ENCODE peak calls at places on chromosomes 13 and 19, in ten cellular contexts. X is A673, T is heart right ventricle, J is fibroblast of mammary gland, Q is Calu3, S is esophagus squamous epithelium, K is ascending aorta, F is HFFc6, G is AG04450, L is MM.1S. R is an unnamed sample.

GRCh38 chr13:23765531-23765930 is 123.7 kb downstream of the MIPEP start:
- DNase-seq in K (no peak), X (no peak), G (no peak), S (no peak), F (no peak), T (no peak), Q (no peak), L (no peak), J (no peak), R (no peak)

GRCh38 chr19:55460670-55461258 is 678 bp downstream of the ISOC2 start:
- DNase-seq in J (peak), X (peak), G (peak), F (peak), K (peak), L (no peak), S (no peak), Q (peak), T (peak), R (peak)

GRCh38 chr13:20721454-20722357 is 18.2 kb downstream of the IL17D start:
- DNase-seq in Q (peak), T (peak), L (no peak), S (no peak), K (no peak), G (peak), F (peak), X (peak), J (peak), R (no peak)

GRCh38 chr13:33662392-33662791 is 155.6 kb upstream of the RFC3 start:
- DNase-seq in J (no peak), Q (no peak), X (no peak), K (no peak), G (no peak), F (no peak), S (no peak), T (no peak), L (no peak), R (no peak)

GRCh38 chr19:47661571-47661970 is 51.7 kb upstream of the EHD2 start:
- DNase-seq in Q (no peak), T (no peak), G (no peak), K (no peak), X (no peak), L (no peak), J (peak), F (no peak), S (no peak), R (no peak)

GRCh38 chr13:87661471-87661870 is 9.7 kb upstream of the SLITRK5 start:
- DNase-seq in J (peak), F (no peak), Q (no peak), G (no peak), S (no peak), L (no peak), X (peak), T (no peak), K (no peak), R (no peak)

GRCh38 chr13:34857561-34857960 is 84.5 kb upstream of the NBEA start:
- DNase-seq in K (no peak), S (no peak), X (no peak), F (no peak), T (no peak), L (no peak), G (no peak), J (no peak), Q (no peak), R (no peak)

GRCh38 chr19:51627491-51628138 is 2.6 kb downstream of the SIGLEC5 start:
- DNase-seq in Q (no peak), G (no peak), K (no peak), L (no peak), J (no peak), T (no peak), S (no peak), X (no peak), F (no peak), R (no peak)

GRCh38 chr13:47033216-47033615 is 136.4 kb upstream of the HTR2A start:
- DNase-seq in G (no peak), Q (no peak), S (no peak), X (no peak), K (no peak), J (peak), F (peak), T (no peak), L (no peak), R (no peak)

GRCh38 chr19:33194884-33195710 is 967 bp downstream of the LRP3 start:
- DNase-seq in J (peak), L (no peak), S (no peak), F (peak), Q (no peak), G (no peak), K (no peak), X (peak), T (no peak), R (no peak)

GRCh38 chr13:93903909-93904308 is 575.6 kb downstream of the DCT start:
- DNase-seq in Q (no peak), L (no peak), J (no peak), K (no peak), T (no peak), S (no peak), X (no peak), G (peak), F (no peak), R (no peak)

GRCh38 chr13:22468055-22468454 is 712.7 kb upstream of the SGCG start:
- DNase-seq in F (no peak), L (no peak), J (no peak), X (no peak), G (no peak), T (no peak), Q (no peak), S (no peak), K (no peak), R (no peak)

GRCh38 chr19:40341601-40342482 is 6.4 kb downstream of the C19orf47 start:
- DNase-seq in Q (no peak), K (peak), T (peak), J (no peak), G (no peak), F (no peak), X (no peak), L (no peak), S (no peak), R (no peak)

GRCh38 chr19:29337029-29337428 is 124.1 kb upstream of the UQCRFS1 start:
- DNase-seq in Q (no peak), X (no peak), G (no peak), K (no peak), L (no peak), T (no peak), F (no peak), J (no peak), S (no peak), R (no peak)

GRCh38 chr13:75986818-75987217 is 350.7 kb downstream of the LMO7 start:
- DNase-seq in L (no peak), Q (no peak), K (no peak), G (no peak), T (no peak), F (no peak), S (no peak), J (no peak), X (no peak), R (no peak)

GRCh38 chr13:102721800-102722231 is 27.0 kb upstream of the METTL21C start:
- DNase-seq in K (no peak), X (no peak), Q (no peak), S (no peak), J (peak), L (no peak), G (no peak), F (peak), T (no peak), R (no peak)

GRCh38 chr13:33263484-33263883 is 22.1 kb downstream of the STARD13 start:
- DNase-seq in T (no peak), J (no peak), F (no peak), K (no peak), L (no peak), Q (no peak), X (peak), S (no peak), G (no peak), R (no peak)

GRCh38 chr13:34265016-34265692 is 447.2 kb downstream of the RFC3 start:
- DNase-seq in K (no peak), Q (no peak), J (no peak), X (no peak), L (no peak), F (no peak), G (no peak), T (no peak), S (no peak), R (no peak)

GRCh38 chr19:1016647-1017114 is 4.2 kb downstream of the TMEM259 start:
- DNase-seq in S (no peak), J (peak), X (no peak), K (no peak), Q (no peak), F (peak), G (no peak), L (peak), T (no peak), R (no peak)

GRCh38 chr13:79937311-79938243 is 403.3 kb downstream of the SPRY2 start:
- DNase-seq in K (no peak), X (peak), L (no peak), F (no peak), T (no peak), G (no peak), Q (no peak), S (no peak), J (no peak), R (no peak)

GRCh38 chr19:49879243-49879960 is 1.9 kb downstream of the TBC1D17 start:
- DNase-seq in K (no peak), G (no peak), X (no peak), J (no peak), T (no peak), L (no peak), F (no peak), S (no peak), Q (no peak), R (no peak)

GRCh38 chr13:101230271-101230890 is 185.9 kb downstream of the NALCN start:
- DNase-seq in L (no peak), X (no peak), G (no peak), K (no peak), T (no peak), J (no peak), F (peak), Q (no peak), S (no peak), R (no peak)

GRCh38 chr13:106089251-106089940 is 446.1 kb downstream of the EFNB2 start:
- DNase-seq in Q (no peak), G (no peak), T (no peak), X (no peak), L (no peak), F (no peak), S (no peak), J (peak), K (no peak), R (no peak)

GRCh38 chr19:44517146-44517545 is 12.3 kb downstream of the CEACAM20 start:
- DNase-seq in L (no peak), T (no peak), G (no peak), F (no peak), K (no peak), Q (no peak), X (no peak), J (no peak), S (no peak), R (no peak)

GRCh38 chr19:14440049-14440448 is 6.9 kb downstream of the PKN1 start:
- DNase-seq in Q (no peak), J (no peak), K (peak), X (no peak), F (no peak), S (peak), L (peak), T (peak), G (no peak), R (no peak)

GRCh38 chr19:15195987-15196682 is 4.7 kb downstream of the NOTCH3 start:
- DNase-seq in S (no peak), L (no peak), T (no peak), G (no peak), X (no peak), J (no peak), F (no peak), Q (peak), K (peak), R (peak)

GRCh38 chr13:101624210-101624922 is 171.9 kb downstream of the ITGBL1 start:
- DNase-seq in J (no peak), L (no peak), X (peak), F (no peak), T (no peak), G (no peak), K (no peak), Q (no peak), S (no peak), R (no peak)

GRCh38 chr13:21541271-21541670 is 62.7 kb downstream of the MICU2 start:
- DNase-seq in Q (no peak), X (no peak), T (no peak), F (no peak), J (no peak), K (no peak), S (no peak), G (no peak), L (no peak), R (no peak)

DNA sequence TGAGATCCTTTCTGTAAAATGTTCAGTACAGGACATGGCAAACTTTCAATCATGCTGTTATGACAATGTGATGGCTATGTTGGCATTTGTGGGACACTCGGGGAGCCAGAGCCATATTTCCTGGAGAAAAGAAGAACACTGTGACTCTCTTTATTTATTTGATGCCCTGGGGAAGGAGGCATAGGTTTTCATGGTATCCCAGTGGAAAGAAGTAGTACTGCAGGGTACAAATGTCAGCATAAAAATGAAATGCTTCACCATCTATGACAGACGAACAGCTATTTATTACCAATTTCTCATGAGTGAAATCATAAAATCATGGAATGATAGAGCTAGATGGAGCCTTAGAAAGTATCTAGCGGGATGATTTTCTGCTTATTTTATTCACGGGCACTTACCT is 217.1 kb downstream of the COL4A1 start:
- DNase-seq in F (no peak), S (no peak), Q (no peak), K (no peak), L (no peak), G (no peak), X (peak), J (no peak), T (no peak), R (no peak)
- TF ChIP-seq CTCF in F (peak), S (no peak), Q (no peak), K (no peak), L (peak), G (peak), X (peak), J (peak), T (no peak), R (peak)

GRCh38 chr13:113665582-113666323 is 1.3 kb upstream of the GRK1 start:
- DNase-seq in X (no peak), Q (no peak), K (peak), L (no peak), J (no peak), T (no peak), F (no peak), S (no peak), G (no peak), R (no peak)
- TF ChIP-seq CTCF in X (no peak), Q (no peak), K (no peak), L (no peak), J (no peak), T (no peak), F (no peak), S (no peak), G (no peak), R (no peak)

GRCh38 chr19:41354343-41354974 is 737 bp upstream of the TGFB1 start:
- DNase-seq in F (no peak), S (no peak), X (no peak), J (no peak), K (no peak), G (no peak), L (no peak), T (peak), Q (no peak), R (no peak)
- TF ChIP-seq CTCF in F (peak), S (no peak), X (peak), J (no peak), K (no peak), G (no peak), L (no peak), T (no peak), Q (no peak), R (no peak)

DNA sequence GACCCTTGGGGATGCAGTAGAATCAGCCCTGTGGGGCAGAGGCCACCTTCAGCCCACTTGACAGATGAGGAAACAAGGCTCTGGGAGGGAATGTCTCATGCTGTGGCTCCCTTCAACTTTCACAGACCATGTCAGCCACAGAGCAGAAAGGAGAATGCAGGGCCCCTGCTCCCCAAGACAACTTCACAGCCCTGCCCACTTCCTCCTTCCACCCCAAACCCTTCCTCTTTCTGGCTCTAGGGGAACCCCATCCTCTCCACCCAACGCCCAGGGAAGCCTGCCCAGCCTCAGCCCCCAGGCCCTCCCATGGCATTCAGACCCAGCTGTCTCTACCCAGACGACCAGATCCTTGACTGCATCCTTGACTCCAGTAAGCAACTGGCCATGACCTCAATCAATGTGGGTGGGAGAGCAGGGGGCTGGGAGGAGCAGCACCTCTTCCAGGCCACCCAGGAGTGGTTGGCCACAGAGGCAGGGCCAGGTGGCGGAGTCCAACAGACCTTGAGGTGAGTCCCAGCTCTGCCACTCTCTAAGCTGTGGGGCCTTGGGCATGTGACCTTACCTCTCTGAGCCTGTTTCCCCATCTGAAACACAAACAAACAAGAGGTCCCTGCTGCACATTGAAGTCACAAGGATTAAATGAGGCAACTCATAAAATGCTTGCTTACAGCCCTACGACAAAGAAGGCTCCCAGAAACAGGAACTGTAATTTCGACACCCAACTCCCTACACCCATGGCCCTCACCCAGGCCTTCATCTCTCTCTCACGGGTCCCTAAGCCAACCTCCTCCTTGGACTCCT is 15.8 kb downstream of the DEDD2 start:
- DNase-seq in K (no peak), S (no peak), J (no peak), Q (no peak), G (no peak), T (no peak), X (no peak), F (no peak), L (peak), R (no peak)
- TF ChIP-seq CTCF in K (no peak), S (no peak), J (no peak), Q (no peak), G (no peak), T (no peak), X (no peak), F (no peak), L (no peak), R (no peak)

GRCh38 chr19:31054430-31054829 is 294.8 kb downstream of the TSHZ3 start:
- DNase-seq in Q (no peak), F (peak), X (peak), L (no peak), T (no peak), J (peak), G (peak), K (no peak), S (no peak), R (peak)
- TF ChIP-seq CTCF in Q (no peak), F (peak), X (peak), L (no peak), T (peak), J (peak), G (peak), K (no peak), S (no peak), R (peak)

GRCh38 chr13:27536361-27537101 is 83.8 kb downstream of the LNX2 start:
- DNase-seq in J (no peak), L (no peak), Q (no peak), T (no peak), X (no peak), K (no peak), G (no peak), F (no peak), S (no peak), R (no peak)

GRCh38 chr13:27534108-27534975 is 84.0 kb upstream of the MTIF3 start:
- DNase-seq in F (no peak), J (no peak), G (no peak), X (no peak), L (no peak), K (no peak), Q (no peak), T (no peak), S (no peak), R (no peak)

GRCh38 chr13:27535546-27535945 is 84.8 kb downstream of the LNX2 start:
- DNase-seq in J (no peak), Q (no peak), G (no peak), T (no peak), L (no peak), S (no peak), K (no peak), X (no peak), F (no peak), R (no peak)

GRCh38 chr13:27534976-27535370 is 84.6 kb upstream of the MTIF3 start:
- DNase-seq in K (no peak), T (no peak), S (no peak), F (no peak), Q (no peak), J (no peak), L (no peak), G (no peak), X (no peak), R (no peak)

GRCh38 chr13:27533155-27533643 is 82.8 kb upstream of the MTIF3 start:
- DNase-seq in J (peak), K (peak), L (peak), X (peak), S (no peak), G (peak), Q (peak), F (peak), T (peak), R (peak)
- TF ChIP-seq CTCF in J (peak), K (peak), L (peak), X (peak), S (peak), G (peak), Q (peak), F (peak), T (peak), R (peak)

GRCh38 chr13:112761701-112762689 is 72.2 kb downstream of the ATP11A start:
- DNase-seq in Q (no peak), X (no peak), S (no peak), T (no peak), G (no peak), L (no peak), K (no peak), F (no peak), J (peak), R (no peak)
- TF ChIP-seq CTCF in Q (no peak), X (no peak), S (no peak), T (no peak), G (peak), L (no peak), K (no peak), F (no peak), J (peak), R (no peak)

GRCh38 chr19:11453468-11454341 is 18.3 kb downstream of the PRKCSH start:
- DNase-seq in Q (no peak), S (no peak), X (peak), L (no peak), F (no peak), K (no peak), T (no peak), J (no peak), G (no peak), R (no peak)

GRCh38 chr19:11451327-11451941 is 16.0 kb downstream of the PRKCSH start:
- DNase-seq in Q (no peak), T (no peak), X (no peak), S (no peak), K (no peak), J (no peak), G (no peak), L (no peak), F (no peak), R (no peak)

GRCh38 chr19:11450570-11451326 is 15.3 kb downstream of the PRKCSH start:
- DNase-seq in K (no peak), X (no peak), Q (no peak), T (no peak), G (no peak), J (no peak), S (no peak), F (no peak), L (no peak), R (no peak)

GRCh38 chr19:11451942-11452813 is 16.7 kb downstream of the PRKCSH start:
- DNase-seq in X (peak), G (no peak), T (no peak), L (no peak), J (no peak), K (no peak), S (no peak), F (no peak), Q (no peak), R (no peak)

DNA sequence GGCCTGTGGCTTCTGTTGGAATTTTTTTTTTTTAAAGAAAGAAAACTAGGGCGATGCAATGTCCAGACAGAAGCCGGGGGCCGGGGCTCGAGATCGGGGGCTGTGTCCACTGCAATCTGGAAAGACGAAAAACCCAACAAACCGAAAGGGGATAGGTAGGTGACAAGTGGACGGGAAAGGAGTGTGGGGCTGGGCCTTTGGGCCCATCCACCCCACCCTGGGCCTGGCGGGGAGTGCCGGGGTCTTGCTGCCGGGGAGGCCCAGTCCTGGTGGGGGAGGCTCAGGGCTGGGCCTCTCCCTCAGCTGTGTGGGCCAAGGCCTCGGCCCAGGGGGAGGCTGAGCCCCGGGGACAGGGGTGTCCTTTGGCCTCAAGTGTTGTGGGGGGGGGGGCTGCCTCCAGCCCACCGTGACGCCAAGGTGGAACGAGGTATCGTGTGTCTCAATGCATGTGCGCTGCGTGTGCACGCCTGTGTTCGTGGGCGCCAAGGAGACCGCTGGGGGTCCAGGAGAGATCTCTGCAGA is 17.4 kb downstream of the PRKCSH start:
- DNase-seq in L (no peak), G (no peak), K (no peak), J (no peak), T (no peak), F (no peak), X (no peak), S (no peak), Q (no peak), R (no peak)
- TF ChIP-seq CTCF in L (no peak), G (no peak), K (no peak), J (no peak), T (no peak), F (no peak), X (no peak), S (no peak), Q (no peak), R (no peak)

R was measured in progenitor cell of endocrine pancreas.